ENCODE peak calls at places on chromosomes 6 and 20, in five cellular contexts. One of them, this sample, is unnamed.
A peak's percentile ranks its signal among the peaks of the same experiment; 100 is the strongest.

GRCh38 chr6:54053893-54054391 is 57.3 kb upstream of the MLIP start:
- DNase-seq in transverse colon: peak; percentile 63
- DNase-seq in PC-9: peak; percentile 46
- DNase-seq in HAP-1: peak; percentile 23
- DNase-seq in naive thymus-derived CD4-positive, alpha-beta T cell: no peak
- DNase-seq in this sample: no peak

GRCh38 chr6:167906899-167907298 is 80.2 kb downstream of the AFDN start:
- DNase-seq in transverse colon: peak; percentile 74
- DNase-seq in naive thymus-derived CD4-positive, alpha-beta T cell: no peak
- DNase-seq in HAP-1: no peak
- DNase-seq in PC-9: no peak
- DNase-seq in this sample: no peak

GRCh38 chr6:139732451-139732850 is 358.0 kb upstream of the CITED2 start:
- DNase-seq in naive thymus-derived CD4-positive, alpha-beta T cell: no peak
- DNase-seq in transverse colon: peak; percentile 28
- DNase-seq in PC-9: no peak
- DNase-seq in HAP-1: no peak
- DNase-seq in this sample: no peak

GRCh38 chr6:16414205-16414604 is 175.8 kb downstream of the GMPR start:
- DNase-seq in PC-9: no peak
- DNase-seq in HAP-1: peak; percentile 24
- DNase-seq in naive thymus-derived CD4-positive, alpha-beta T cell: no peak
- DNase-seq in transverse colon: no peak
- DNase-seq in this sample: no peak

GRCh38 chr20:1813101-1813529 is 82.1 kb upstream of the SIRPA start:
- DNase-seq in naive thymus-derived CD4-positive, alpha-beta T cell: no peak
- DNase-seq in PC-9: peak; percentile 76
- DNase-seq in HAP-1: no peak
- DNase-seq in transverse colon: peak; percentile 35
- DNase-seq in this sample: no peak

GRCh38 chr6:71534916-71535315 is 246.3 kb downstream of the OGFRL1 start:
- DNase-seq in PC-9: no peak
- DNase-seq in HAP-1: no peak
- DNase-seq in naive thymus-derived CD4-positive, alpha-beta T cell: no peak
- DNase-seq in transverse colon: no peak
- DNase-seq in this sample: no peak

GRCh38 chr20:34017610-34018009 is 23.9 kb downstream of the RALY start:
- DNase-seq in transverse colon: no peak
- DNase-seq in PC-9: no peak
- DNase-seq in HAP-1: no peak
- DNase-seq in naive thymus-derived CD4-positive, alpha-beta T cell: no peak
- DNase-seq in this sample: no peak

GRCh38 chr6:32085759-32086458 is 23.2 kb downstream of the TNXB start:
- DNase-seq in transverse colon: no peak
- DNase-seq in HAP-1: no peak
- DNase-seq in naive thymus-derived CD4-positive, alpha-beta T cell: no peak
- DNase-seq in PC-9: peak; percentile 49
- DNase-seq in this sample: no peak

GRCh38 chr6:143959865-143960264 is 48.2 kb downstream of the PLAGL1 start:
- DNase-seq in naive thymus-derived CD4-positive, alpha-beta T cell: no peak
- DNase-seq in HAP-1: no peak
- DNase-seq in PC-9: no peak
- DNase-seq in transverse colon: no peak
- DNase-seq in this sample: no peak

GRCh38 chr20:37392441-37393195 is 46.7 kb downstream of the SRC start:
- DNase-seq in PC-9: no peak
- DNase-seq in HAP-1: peak; percentile 56
- DNase-seq in transverse colon: no peak
- DNase-seq in naive thymus-derived CD4-positive, alpha-beta T cell: no peak
- DNase-seq in this sample: peak; percentile 47

GRCh38 chr6:26394289-26394688 is 7.8 kb upstream of the BTN3A1 start:
- DNase-seq in transverse colon: no peak
- DNase-seq in naive thymus-derived CD4-positive, alpha-beta T cell: no peak
- DNase-seq in PC-9: peak; percentile 65
- DNase-seq in HAP-1: no peak
- DNase-seq in this sample: no peak

GRCh38 chr6:15615837-15616236 is 47.0 kb downstream of the DTNBP1 start:
- DNase-seq in naive thymus-derived CD4-positive, alpha-beta T cell: no peak
- DNase-seq in PC-9: no peak
- DNase-seq in transverse colon: no peak
- DNase-seq in HAP-1: no peak
- DNase-seq in this sample: no peak

DNA sequence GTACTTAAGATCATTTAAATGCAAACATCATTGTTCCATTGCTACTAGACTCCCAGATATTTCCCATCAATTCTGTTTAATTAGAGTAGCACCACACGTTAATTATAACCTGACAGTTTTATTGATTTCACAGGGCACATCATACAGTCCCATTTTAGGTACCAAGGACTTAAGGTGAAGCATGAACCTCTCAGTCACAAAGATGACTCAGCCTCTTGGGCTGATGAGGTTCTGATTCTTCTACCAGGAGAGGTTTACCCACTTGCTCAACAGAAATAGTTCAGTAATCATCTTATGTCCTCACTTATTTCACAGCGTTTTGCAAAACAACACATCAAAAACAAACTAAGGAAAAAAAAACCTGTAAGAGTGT is 98.5 kb downstream of the HIVEP2 start:
- DNase-seq in HAP-1: no peak
- DNase-seq in naive thymus-derived CD4-positive, alpha-beta T cell: no peak
- DNase-seq in transverse colon: no peak
- DNase-seq in PC-9: no peak
- DNase-seq in this sample: no peak
- H3K4me3 ChIP-seq in HAP-1: no peak overlapping the region
- H3K4me3 ChIP-seq in naive thymus-derived CD4-positive, alpha-beta T cell: peak overlapping the region; percentile 44
- H3K4me3 ChIP-seq in transverse colon: no peak overlapping the region
- H3K4me3 ChIP-seq in PC-9: peak overlapping the region; percentile 51
- H3K4me3 ChIP-seq in this sample: peak overlapping the region; percentile 30

GRCh38 chr6:27608916-27609883 is 136.3 kb upstream of the ZNF184 start:
- DNase-seq in HAP-1: peak; percentile 41
- DNase-seq in naive thymus-derived CD4-positive, alpha-beta T cell: no peak
- DNase-seq in PC-9: peak; percentile 68
- DNase-seq in transverse colon: no peak
- DNase-seq in this sample: peak; percentile 53

GRCh38 chr6:27601668-27602254 is 128.9 kb upstream of the ZNF184 start:
- DNase-seq in PC-9: peak; percentile 44
- DNase-seq in HAP-1: no peak
- DNase-seq in naive thymus-derived CD4-positive, alpha-beta T cell: no peak
- DNase-seq in transverse colon: no peak
- DNase-seq in this sample: no peak

GRCh38 chr6:27599859-27600532 is 127.1 kb upstream of the ZNF184 start:
- DNase-seq in naive thymus-derived CD4-positive, alpha-beta T cell: no peak
- DNase-seq in PC-9: no peak
- DNase-seq in transverse colon: no peak
- DNase-seq in HAP-1: no peak
- DNase-seq in this sample: no peak

GRCh38 chr6:27604986-27605385 is 132.1 kb upstream of the ZNF184 start:
- DNase-seq in PC-9: no peak
- DNase-seq in transverse colon: no peak
- DNase-seq in naive thymus-derived CD4-positive, alpha-beta T cell: no peak
- DNase-seq in HAP-1: no peak
- DNase-seq in this sample: no peak

GRCh38 chr6:27605401-27606342 is 132.8 kb upstream of the ZNF184 start:
- DNase-seq in HAP-1: peak; percentile 52
- DNase-seq in naive thymus-derived CD4-positive, alpha-beta T cell: no peak
- DNase-seq in transverse colon: no peak
- DNase-seq in PC-9: peak; percentile 83
- DNase-seq in this sample: no peak
- H3K4me3 ChIP-seq in HAP-1: no peak overlapping the region
- H3K4me3 ChIP-seq in naive thymus-derived CD4-positive, alpha-beta T cell: no peak overlapping the region
- H3K4me3 ChIP-seq in transverse colon: no peak overlapping the region
- H3K4me3 ChIP-seq in PC-9: peak overlapping the region; percentile 83
- H3K4me3 ChIP-seq in this sample: no peak overlapping the region

GRCh38 chr6:118905851-118906250 is 11.9 kb downstream of the ASF1A start:
- DNase-seq in HAP-1: no peak
- DNase-seq in PC-9: no peak
- DNase-seq in naive thymus-derived CD4-positive, alpha-beta T cell: no peak
- DNase-seq in transverse colon: no peak
- DNase-seq in this sample: no peak
- H3K4me3 ChIP-seq in HAP-1: no peak overlapping the region
- H3K4me3 ChIP-seq in PC-9: no peak overlapping the region
- H3K4me3 ChIP-seq in naive thymus-derived CD4-positive, alpha-beta T cell: no peak overlapping the region
- H3K4me3 ChIP-seq in transverse colon: no peak overlapping the region
- H3K4me3 ChIP-seq in this sample: no peak overlapping the region

GRCh38 chr20:21500599-21500998 is 13.3 kb downstream of the NKX2-2 start:
- DNase-seq in HAP-1: no peak
- DNase-seq in PC-9: no peak
- DNase-seq in transverse colon: no peak
- DNase-seq in naive thymus-derived CD4-positive, alpha-beta T cell: no peak
- DNase-seq in this sample: no peak
- H3K4me3 ChIP-seq in HAP-1: no peak overlapping the region
- H3K4me3 ChIP-seq in PC-9: no peak overlapping the region
- H3K4me3 ChIP-seq in transverse colon: no peak overlapping the region
- H3K4me3 ChIP-seq in naive thymus-derived CD4-positive, alpha-beta T cell: no peak overlapping the region
- H3K4me3 ChIP-seq in this sample: no peak overlapping the region

This sample was measured in WERI-Rb-1.